ENCODE peak calls at places on chromosomes 6 and 20, in six cellular contexts. O, M, Z, I, L and B are unnamed samples.

GRCh38 chr6:46849361-46849690 is 56.1 kb downstream of the MEP1A start:
- DNase-seq in O (no peak), M (no peak), Z (no peak), I (no peak), L (no peak), B (no peak)

GRCh38 chr6:11727356-11727755 is 51.2 kb downstream of the ADTRP start:
- DNase-seq in O (no peak), M (no peak), Z (no peak), I (no peak), L (no peak), B (no peak)

GRCh38 chr6:139577991-139578604 is 203.7 kb upstream of the CITED2 start:
- DNase-seq in O (no peak), M (no peak), Z (peak), I (peak), L (no peak), B (no peak)

GRCh38 chr20:43911066-43911465 is 3.6 kb upstream of the TOX2 start:
- DNase-seq in O (no peak), M (peak), Z (peak), I (peak), L (peak), B (no peak)

GRCh38 chr6:83192456-83192855 is 609 bp downstream of the PGM3 start:
- DNase-seq in O (no peak), M (no peak), Z (no peak), I (no peak), L (no peak), B (no peak)

GRCh38 chr20:48102076-48102787 is 317.0 kb upstream of the SULF2 start:
- DNase-seq in O (no peak), M (no peak), Z (no peak), I (no peak), L (no peak), B (no peak)

GRCh38 chr20:37699202-37699601 is 5.4 kb downstream of the CTNNBL1 start:
- DNase-seq in O (no peak), M (no peak), Z (peak), I (no peak), L (no peak), B (no peak)

GRCh38 chr6:166460473-166461437 is 78.0 kb upstream of the MPC1 start:
- DNase-seq in O (no peak), M (no peak), Z (no peak), I (no peak), L (peak), B (no peak)

GRCh38 chr20:1371830-1372539 is 20.9 kb downstream of the FKBP1A start:
- DNase-seq in O (no peak), M (no peak), Z (no peak), I (no peak), L (no peak), B (no peak)